ENCODE peak calls at places on chromosomes 13 and 19, in five cellular contexts. P, L, O, M and Q are unnamed samples.

GRCh38 chr13:27183561-27184147 is 12.0 kb upstream of the USP12 start:
- DNase-seq in M (no peak), P (no peak), O (no peak), L (no peak), Q (no peak)

GRCh38 chr13:44142911-44143665 is 230.5 kb upstream of the SERP2 start:
- DNase-seq in M (no peak), L (no peak), P (no peak), O (no peak), Q (no peak)

GRCh38 chr19:2337329-2337707 is 8.8 kb downstream of the SPPL2B start:
- DNase-seq in O (no peak), L (no peak), P (peak; percentile 52), M (no peak), Q (no peak)

GRCh38 chr13:93217701-93218100 is 8.9 kb upstream of the GPC6 start:
- DNase-seq in M (no peak), P (no peak), L (no peak), O (no peak), Q (no peak)

GRCh38 chr19:57008432-57008831 is 111.4 kb upstream of the USP29 start:
- DNase-seq in O (no peak), M (no peak), L (no peak), P (no peak), Q (no peak)

GRCh38 chr13:83702021-83702420 is 180.3 kb downstream of the SLITRK1 start:
- DNase-seq in L (no peak), P (no peak), O (no peak), M (no peak), Q (no peak)

GRCh38 chr19:41958367-41959055 is 610 bp downstream of the RABAC1 start:
- DNase-seq in O (peak; percentile 91), P (peak; percentile 71), M (peak; percentile 87), L (peak; percentile 70), Q (peak; percentile 73)

GRCh38 chr19:11378319-11379189 is 4.1 kb downstream of the SWSAP1 start:
- DNase-seq in L (no peak), M (no peak), O (no peak), P (peak; percentile 39), Q (no peak)

GRCh38 chr13:41955605-41956004 is 5.3 kb downstream of the VWA8 start:
- DNase-seq in M (no peak), P (no peak), L (no peak), O (no peak), Q (no peak)

GRCh38 chr19:4455742-4456565 is 1.6 kb downstream of the UBXN6 start:
- DNase-seq in M (no peak), P (no peak), L (no peak), O (peak; percentile 65), Q (peak; percentile 50)

GRCh38 chr13:114145722-114146121 is 13.3 kb upstream of the RASA3 start:
- DNase-seq in O (no peak), L (no peak), M (peak; percentile 16), P (no peak), Q (peak; percentile 7)

GRCh38 chr13:73820285-73820684 is 313.9 kb downstream of the KLF12 start:
- DNase-seq in O (no peak), P (no peak), L (no peak), M (no peak), Q (no peak)

GRCh38 chr19:50190439-50190891 is 13.0 kb upstream of the MYH14 start:
- DNase-seq in P (no peak), L (no peak), M (no peak), O (no peak), Q (no peak)

GRCh38 chr19:33134571-33135041 is 2.7 kb downstream of the WDR88 start:
- DNase-seq in O (no peak), M (peak; percentile 64), L (peak; percentile 32), P (no peak), Q (no peak)

GRCh38 chr19:17555929-17556813 is 722 bp downstream of the COLGALT1 start:
- DNase-seq in M (peak; percentile 59), P (peak; percentile 27), L (no peak), O (peak; percentile 76), Q (peak; percentile 43)

GRCh38 chr13:72029981-72030380 is 163.0 kb upstream of the DACH1 start:
- DNase-seq in L (no peak), M (no peak), P (no peak), O (no peak), Q (no peak)

GRCh38 chr13:35501721-35502235 is 25.3 kb upstream of the MAB21L1 start:
- DNase-seq in P (no peak), M (no peak), L (no peak), O (no peak), Q (no peak)

GRCh38 chr19:6694147-6694815 is 24.3 kb upstream of the TNFSF14 start:
- DNase-seq in M (no peak), O (no peak), L (no peak), P (no peak), Q (no peak)

GRCh38 chr19:46489445-46490272 is 6.0 kb downstream of the PNMA8B start:
- DNase-seq in L (no peak), O (peak; percentile 83), M (no peak), P (no peak), Q (peak; percentile 50)

GRCh38 chr13:102291587-102292218 is 110.1 kb downstream of the FGF14 start:
- DNase-seq in P (no peak), L (no peak), M (no peak), O (no peak), Q (no peak)

GRCh38 chr13:108020027-108020426 is 195.3 kb downstream of the LIG4 start:
- DNase-seq in P (no peak), O (no peak), M (no peak), L (no peak), Q (no peak)

GRCh38 chr13:64272681-64273080 is 2857.0 kb upstream of the PCDH20 start:
- DNase-seq in P (no peak), M (no peak), L (no peak), O (no peak), Q (no peak)

GRCh38 chr19:31356587-31357314 is 7.5 kb upstream of the TSHZ3 start:
- DNase-seq in O (no peak), M (peak; percentile 73), L (peak; percentile 22), P (no peak), Q (no peak)